ENCODE peak calls at places on chromosomes 16 and 17, in four cellular contexts. D, F, B and A are unnamed samples.

GRCh38 chr17:39080416-39081179 is 70.8 kb downstream of the PLXDC1 start:
- DNase-seq in D (no peak), F (peak; percentile 60), B (no peak), A (no peak)

GRCh38 chr16:88681709-88682451 is 4.4 kb downstream of the SNAI3 start:
- DNase-seq in D (no peak), F (no peak), B (no peak), A (no peak)

GRCh38 chr16:84357191-84357651 is 11.1 kb upstream of the ATP2C2 start:
- DNase-seq in D (peak; percentile 87), F (no peak), B (no peak), A (no peak)

GRCh38 chr17:1158879-1159278 is 20.9 kb downstream of the ABR start:
- DNase-seq in D (peak; percentile 28), F (no peak), B (no peak), A (no peak)

GRCh38 chr16:30395992-30396560 is 856 bp downstream of the ZNF48 start:
- DNase-seq in D (no peak), F (no peak), B (no peak), A (no peak)

GRCh38 chr17:21548236-21548635 is 144.1 kb upstream of the KCNJ18 start:
- DNase-seq in D (no peak), F (no peak), B (no peak), A (no peak)

GRCh38 chr17:66383353-66383752 is 80.9 kb downstream of the PRKCA start:
- DNase-seq in D (no peak), F (no peak), B (peak; percentile 12), A (no peak)

GRCh38 chr17:81427446-81428120 is 32.3 kb downstream of the BAHCC1 start:
- DNase-seq in D (no peak), F (no peak), B (no peak), A (no peak)

GRCh38 chr16:57815987-57816745 is 13.9 kb upstream of the KIFC3 start:
- DNase-seq in D (peak; percentile 98), F (peak; percentile 91), B (peak; percentile 54), A (peak; percentile 73)

GRCh38 chr17:6501359-6501758 is 55.0 kb downstream of the PITPNM3 start:
- DNase-seq in D (no peak), F (no peak), B (no peak), A (no peak)

GRCh38 chr17:20157078-20157360 is 147.9 kb downstream of the SPECC1 start:
- DNase-seq in D (no peak), F (no peak), B (no peak), A (no peak)

GRCh38 chr17:45147581-45148182 is 593 bp upstream of the HEXIM1 start:
- DNase-seq in D (peak; percentile 86), F (peak; percentile 98), B (peak; percentile 90), A (peak; percentile 95)

GRCh38 chr17:58865301-58865700 is 109.6 kb downstream of the PPM1E start:
- DNase-seq in D (no peak), F (no peak), B (no peak), A (no peak)

GRCh38 chr17:57990037-57990436 is 2.0 kb upstream of the VEZF1 start:
- DNase-seq in D (no peak), F (no peak), B (no peak), A (no peak)

GRCh38 chr17:6059406-6059805 is 10.8 kb upstream of the WSCD1 start:
- DNase-seq in D (no peak), F (no peak), B (no peak), A (no peak)

GRCh38 chr17:33873218-33873617 is 381.9 kb upstream of the CCL2 start:
- DNase-seq in D (no peak), F (no peak), B (no peak), A (no peak)

GRCh38 chr17:46717999-46718398 is 100.5 kb downstream of the WNT3 start:
- DNase-seq in D (no peak), F (no peak), B (no peak), A (no peak)

GRCh38 chr17:10797848-10798328 is 6.0 kb downstream of the TMEM238L start:
- DNase-seq in D (no peak), F (no peak), B (no peak), A (no peak)

GRCh38 chr16:56355786-56356275 is 69.5 kb downstream of the AMFR start:
- DNase-seq in D (no peak), F (no peak), B (no peak), A (no peak)

GRCh38 chr16:78729687-78730086 is 630.2 kb downstream of the WWOX start:
- DNase-seq in D (no peak), F (no peak), B (no peak), A (no peak)

GRCh38 chr16:74448990-74449389 is 27.7 kb upstream of the CLEC18B start:
- DNase-seq in D (peak; percentile 80), F (no peak), B (no peak), A (peak; percentile 63)

GRCh38 chr16:30183236-30183960 is at the start of gene CORO1A:
- DNase-seq in D (peak; percentile 61), F (no peak), B (no peak), A (no peak)

GRCh38 chr16:55280622-55281021 is 43.4 kb upstream of the IRX6 start:
- DNase-seq in D (no peak), F (no peak), B (no peak), A (no peak)

GRCh38 chr17:41792835-41793748 is 6.6 kb upstream of the JUP start:
- DNase-seq in D (peak; percentile 94), F (no peak), B (peak; percentile 12), A (peak; percentile 79)

GRCh38 chr17:2796164-2797140 is at the start of gene RAP1GAP2:
- DNase-seq in D (no peak), F (no peak), B (no peak), A (no peak)

GRCh38 chr16:79651363-79651762 is 50.8 kb upstream of the MAF start:
- DNase-seq in D (no peak), F (no peak), B (no peak), A (no peak)

GRCh38 chr16:65121870-65122723 is at the start of gene CDH11:
- DNase-seq in D (no peak), F (no peak), B (peak; percentile 74), A (no peak)

GRCh38 chr17:29412780-29413565 is 22.8 kb downstream of the TAOK1 start:
- DNase-seq in D (no peak), F (no peak), B (no peak), A (no peak)

GRCh38 chr17:36926226-36926625 is 11.0 kb upstream of the LHX1 start:
- DNase-seq in D (no peak), F (no peak), B (no peak), A (no peak)